ENCODE peak calls at places on chromosomes 1 and 21, in four cellular contexts. One of them, this sample, is unnamed.
A peak's percentile ranks its signal among the peaks of the same experiment; 100 is the strongest.

GRCh38 chr1:230917284-230918135 is 49.2 kb upstream of the C1orf198 start:
- DNase-seq in gastrocnemius medialis: peak; percentile 19
- DNase-seq in NCI-H1092: peak; percentile 77
- DNase-seq in SK-MEL-5: peak; percentile 91
- DNase-seq in this sample: peak; percentile 83

GRCh38 chr1:43414634-43415223 is 25.0 kb downstream of the SZT2 start:
- DNase-seq in NCI-H1092: peak; percentile 33
- DNase-seq in gastrocnemius medialis: no peak
- DNase-seq in SK-MEL-5: peak; percentile 59
- DNase-seq in this sample: peak; percentile 60

GRCh38 chr1:51660570-51660969 is 43.7 kb downstream of the OSBPL9 start:
- DNase-seq in gastrocnemius medialis: no peak
- DNase-seq in SK-MEL-5: no peak
- DNase-seq in NCI-H1092: no peak
- DNase-seq in this sample: no peak

GRCh38 chr1:236354330-236355147 is 39.5 kb upstream of the EDARADD start:
- DNase-seq in NCI-H1092: no peak
- DNase-seq in gastrocnemius medialis: no peak
- DNase-seq in SK-MEL-5: no peak
- DNase-seq in this sample: peak; percentile 25

GRCh38 chr21:42006765-42007164 is 3.4 kb downstream of the ZBTB21 start:
- DNase-seq in NCI-H1092: no peak
- DNase-seq in gastrocnemius medialis: no peak
- DNase-seq in SK-MEL-5: no peak
- DNase-seq in this sample: peak; percentile 28

GRCh38 chr1:2856821-2857290 is 55.4 kb upstream of the TTC34 start:
- DNase-seq in SK-MEL-5: no peak
- DNase-seq in gastrocnemius medialis: no peak
- DNase-seq in NCI-H1092: no peak
- DNase-seq in this sample: no peak

GRCh38 chr1:201176931-201177330 is 13.7 kb upstream of the IGFN1 start:
- DNase-seq in gastrocnemius medialis: peak; percentile 87
- DNase-seq in NCI-H1092: no peak
- DNase-seq in SK-MEL-5: no peak
- DNase-seq in this sample: peak; percentile 70

GRCh38 chr1:33299461-33300155 is 21.3 kb downstream of the A3GALT2 start:
- DNase-seq in gastrocnemius medialis: no peak
- DNase-seq in SK-MEL-5: no peak
- DNase-seq in NCI-H1092: no peak
- DNase-seq in this sample: no peak

GRCh38 chr1:76083189-76083588 is 8.6 kb downstream of the ST6GALNAC3 start:
- DNase-seq in gastrocnemius medialis: no peak
- DNase-seq in NCI-H1092: no peak
- DNase-seq in SK-MEL-5: peak; percentile 26
- DNase-seq in this sample: no peak

GRCh38 chr1:33098371-33098770 is 17.4 kb downstream of the AZIN2 start:
- DNase-seq in NCI-H1092: no peak
- DNase-seq in gastrocnemius medialis: no peak
- DNase-seq in SK-MEL-5: no peak
- DNase-seq in this sample: no peak

GRCh38 chr1:4689941-4690635 is 35.7 kb downstream of the AJAP1 start:
- DNase-seq in NCI-H1092: no peak
- DNase-seq in gastrocnemius medialis: no peak
- DNase-seq in SK-MEL-5: no peak
- DNase-seq in this sample: no peak

GRCh38 chr21:38663282-38663681 is 142.4 kb upstream of the ETS2 start:
- DNase-seq in NCI-H1092: no peak
- DNase-seq in gastrocnemius medialis: no peak
- DNase-seq in SK-MEL-5: no peak
- DNase-seq in this sample: no peak

GRCh38 chr1:53608071-53608470 is 130.9 kb downstream of the GLIS1 start:
- DNase-seq in gastrocnemius medialis: no peak
- DNase-seq in SK-MEL-5: no peak
- DNase-seq in NCI-H1092: no peak
- DNase-seq in this sample: no peak

GRCh38 chr1:225654688-225655508 is 2.0 kb upstream of the ENAH start:
- DNase-seq in NCI-H1092: no peak
- DNase-seq in gastrocnemius medialis: peak; percentile 25
- DNase-seq in SK-MEL-5: no peak
- DNase-seq in this sample: no peak

GRCh38 chr21:37032877-37033471 is 26.5 kb downstream of the RIPPLY3 start:
- DNase-seq in SK-MEL-5: peak; percentile 80
- DNase-seq in gastrocnemius medialis: no peak
- DNase-seq in NCI-H1092: no peak
- DNase-seq in this sample: peak; percentile 87

GRCh38 chr21:16072692-16073091 is 342.9 kb downstream of the USP25 start:
- DNase-seq in NCI-H1092: no peak
- DNase-seq in SK-MEL-5: no peak
- DNase-seq in gastrocnemius medialis: no peak
- DNase-seq in this sample: peak; percentile 93

GRCh38 chr1:89286549-89287181 is 14.0 kb upstream of the GBP5 start:
- DNase-seq in NCI-H1092: no peak
- DNase-seq in SK-MEL-5: no peak
- DNase-seq in gastrocnemius medialis: no peak
- DNase-seq in this sample: no peak

GRCh38 chr1:53754484-53755312 is 15.7 kb upstream of the GLIS1 start:
- DNase-seq in NCI-H1092: no peak
- DNase-seq in gastrocnemius medialis: no peak
- DNase-seq in SK-MEL-5: peak; percentile 72
- DNase-seq in this sample: peak; percentile 78

GRCh38 chr1:184649500-184649899 is 105.2 kb downstream of the EDEM3 start:
- DNase-seq in NCI-H1092: no peak
- DNase-seq in SK-MEL-5: no peak
- DNase-seq in gastrocnemius medialis: no peak
- DNase-seq in this sample: peak; percentile 76

GRCh38 chr1:222073307-222073995 is 331.6 kb upstream of the DUSP10 start:
- DNase-seq in gastrocnemius medialis: no peak
- DNase-seq in NCI-H1092: no peak
- DNase-seq in SK-MEL-5: no peak
- DNase-seq in this sample: peak; percentile 89

GRCh38 chr1:31767225-31767624 is 3.1 kb upstream of the ADGRB2 start:
- DNase-seq in SK-MEL-5: no peak
- DNase-seq in NCI-H1092: no peak
- DNase-seq in gastrocnemius medialis: no peak
- DNase-seq in this sample: no peak

GRCh38 chr1:31704261-31705079 is 653 bp upstream of the COL16A1 start:
- DNase-seq in gastrocnemius medialis: no peak
- DNase-seq in SK-MEL-5: no peak
- DNase-seq in NCI-H1092: peak; percentile 21
- DNase-seq in this sample: peak; percentile 89

GRCh38 chr1:22483121-22483520 is 31.5 kb downstream of the ZBTB40 start:
- DNase-seq in NCI-H1092: no peak
- DNase-seq in gastrocnemius medialis: no peak
- DNase-seq in SK-MEL-5: peak; percentile 4
- DNase-seq in this sample: no peak

GRCh38 chr1:29524285-29525065 is 288.2 kb downstream of the PTPRU start:
- DNase-seq in gastrocnemius medialis: no peak
- DNase-seq in SK-MEL-5: no peak
- DNase-seq in NCI-H1092: no peak
- DNase-seq in this sample: no peak

GRCh38 chr1:81760487-81761097 is 40.1 kb upstream of the ADGRL2 start:
- DNase-seq in gastrocnemius medialis: no peak
- DNase-seq in SK-MEL-5: peak; percentile 20
- DNase-seq in NCI-H1092: no peak
- DNase-seq in this sample: peak; percentile 73

GRCh38 chr1:234206651-234207284 is 166.5 kb upstream of the COA6 start:
- DNase-seq in NCI-H1092: no peak
- DNase-seq in SK-MEL-5: peak; percentile 48
- DNase-seq in gastrocnemius medialis: peak; percentile 90
- DNase-seq in this sample: peak; percentile 89

GRCh38 chr1:47656719-47657685 is 219.2 kb downstream of the FOXD2 start:
- DNase-seq in NCI-H1092: no peak
- DNase-seq in gastrocnemius medialis: peak; percentile 56
- DNase-seq in SK-MEL-5: no peak
- DNase-seq in this sample: peak; percentile 73

GRCh38 chr1:53343831-53344668 is 16.2 kb upstream of the LRP8 start:
- DNase-seq in SK-MEL-5: no peak
- DNase-seq in NCI-H1092: no peak
- DNase-seq in gastrocnemius medialis: no peak
- DNase-seq in this sample: peak; percentile 26